ENCODE peak calls at places on chromosomes 16 and 17, in nine cellular contexts. G is aorta, M is AG04450, V is psoas muscle, A is tibial artery, Z is A673, F is fibroblast of lung, H is left lung, C is body of pancreas. E is an unnamed sample. For H3K9me3, the result is how much of the 10 kb centered on the place peaks cover.

GRCh38 chr16:20504418-20504817 is 53.1 kb downstream of the ACSM2A start:
- DNase-seq in G (no peak), M (no peak), V (no peak), A (no peak), Z (no peak), F (no peak), H (peak), C (no peak), E (peak)

GRCh38 chr17:59838196-59838911 is 54.4 kb downstream of the TUBD1 start:
- DNase-seq in G (no peak), M (no peak), V (no peak), A (no peak), Z (peak), F (peak), H (no peak), C (peak), E (no peak)

GRCh38 chr17:67642488-67642887 is 75.2 kb upstream of the NOL11 start:
- DNase-seq in G (no peak), M (no peak), V (no peak), A (no peak), Z (no peak), F (no peak), H (no peak), C (no peak), E (no peak)

GRCh38 chr17:57403241-57403640 is 146.9 kb downstream of the MSI2 start:
- DNase-seq in G (no peak), M (no peak), V (no peak), A (no peak), Z (no peak), F (no peak), H (no peak), C (no peak), E (no peak)

GRCh38 chr17:53719229-53719628 is 103.5 kb upstream of the KIF2B start:
- DNase-seq in G (no peak), M (no peak), V (no peak), A (no peak), Z (no peak), F (no peak), H (no peak), C (no peak), E (no peak)

GRCh38 chr17:79914813-79915740 is 75.8 kb upstream of the CBX4 start:
- DNase-seq in G (no peak), M (no peak), V (peak), A (no peak), Z (no peak), F (no peak), H (peak), C (no peak), E (no peak)

GRCh38 chr17:13154403-13154802 is 136.6 kb upstream of the ELAC2 start:
- DNase-seq in G (no peak), M (no peak), V (no peak), A (no peak), Z (no peak), F (no peak), H (no peak), C (no peak), E (no peak)

GRCh38 chr17:82909322-82909904 is 69.6 kb upstream of the ZNF750 start:
- DNase-seq in G (peak), M (no peak), V (no peak), A (no peak), Z (no peak), F (no peak), H (peak), C (peak), E (no peak)

GRCh38 chr16:55515110-55515509 is 6.2 kb downstream of the LPCAT2 start:
- DNase-seq in G (no peak), M (no peak), V (no peak), A (no peak), Z (no peak), F (no peak), H (no peak), C (no peak), E (no peak)

GRCh38 chr16:27432600-27432957 is 30.6 kb downstream of the IL21R start:
- DNase-seq in G (no peak), M (peak), V (no peak), A (no peak), Z (no peak), F (peak), H (no peak), C (no peak), E (peak)

GRCh38 chr17:42928714-42929496 is 28.3 kb downstream of the G6PC1 start:
- DNase-seq in G (peak), M (peak), V (peak), A (peak), Z (peak), F (peak), H (no peak), C (peak), E (peak)

GRCh38 chr16:53323924-53324323 is 110.3 kb upstream of the RBL2 start:
- DNase-seq in G (no peak), M (no peak), V (no peak), A (no peak), Z (no peak), F (no peak), H (no peak), C (no peak), E (no peak)

GRCh38 chr16:28884045-28884444 is 5.8 kb downstream of the ATP2A1 start:
- DNase-seq in G (no peak), M (no peak), V (no peak), A (no peak), Z (no peak), F (no peak), H (no peak), C (no peak), E (no peak)

GRCh38 chr17:9212376-9213310 is 191.3 kb downstream of the NTN1 start:
- DNase-seq in G (no peak), M (no peak), V (no peak), A (no peak), Z (no peak), F (no peak), H (peak), C (no peak), E (no peak)

GRCh38 chr17:43713494-43714162 is 45.0 kb downstream of the SOST start:
- DNase-seq in G (no peak), M (no peak), V (peak), A (no peak), Z (no peak), F (no peak), H (peak), C (peak), E (no peak)

GRCh38 chr16:8108991-8109509 is 481.3 kb downstream of the TMEM114 start:
- DNase-seq in G (no peak), M (no peak), V (no peak), A (no peak), Z (no peak), F (no peak), H (no peak), C (no peak), E (no peak)

GRCh38 chr17:61409301-61410099 is 9.9 kb downstream of the TBX2 start:
- DNase-seq in G (peak), M (no peak), V (peak), A (peak), Z (peak), F (peak), H (peak), C (peak), E (no peak)

GRCh38 chr17:35795007-35795870 is at the start of gene MMP28:
- DNase-seq in G (no peak), M (no peak), V (peak), A (no peak), Z (no peak), F (no peak), H (peak), C (peak), E (peak)

GRCh38 chr16:9946022-9946720 is 236.1 kb downstream of the GRIN2A start:
- DNase-seq in G (no peak), M (no peak), V (no peak), A (no peak), Z (no peak), F (no peak), H (no peak), C (no peak), E (no peak)

GRCh38 chr16:85679870-85680269 is 8.9 kb downstream of the GINS2 start:
- DNase-seq in G (no peak), M (no peak), V (no peak), A (no peak), Z (no peak), F (no peak), H (no peak), C (no peak), E (no peak)

GRCh38 chr17:146983-147761 is 9.8 kb downstream of the SCGB1C2 start:
- DNase-seq in G (peak), M (no peak), V (peak), A (no peak), Z (no peak), F (no peak), H (peak), C (peak), E (no peak)

GRCh38 chr17:15121426-15121825 is 143.7 kb downstream of the PMP22 start:
- DNase-seq in G (no peak), M (no peak), V (no peak), A (no peak), Z (no peak), F (peak), H (no peak), C (no peak), E (no peak)

GRCh38 chr17:31494259-31495048 is 103.0 kb downstream of the RAB11FIP4 start:
- DNase-seq in G (no peak), M (no peak), V (no peak), A (no peak), Z (no peak), F (no peak), H (no peak), C (peak), E (no peak)

GRCh38 chr17:10109146-10109545 is 89.3 kb downstream of the GAS7 start:
- DNase-seq in G (no peak), M (no peak), V (no peak), A (no peak), Z (no peak), F (no peak), H (no peak), C (no peak), E (no peak)

GRCh38 chr17:3903051-3903825 is 10.4 kb upstream of the CAMKK1 start:
- DNase-seq in G (no peak), M (no peak), V (no peak), A (no peak), Z (no peak), F (no peak), H (no peak), C (peak), E (no peak)

GRCh38 chr16:66776457-66776856 is 24.9 kb downstream of the TERB1 start:
- DNase-seq in G (no peak), M (no peak), V (no peak), A (no peak), Z (no peak), F (no peak), H (no peak), C (no peak), E (no peak)

GRCh38 chr17:75573540-75573957 is 14.1 kb upstream of the MYO15B start:
- DNase-seq in G (no peak), M (no peak), V (no peak), A (no peak), Z (no peak), F (no peak), H (no peak), C (no peak), E (no peak)

GRCh38 chr17:45729284-45729907 is 54.7 kb upstream of the CRHR1 start:
- DNase-seq in G (no peak), M (no peak), V (no peak), A (no peak), Z (no peak), F (no peak), H (no peak), C (no peak), E (no peak)

GRCh38 chr17:67868176-67868575 is 42.9 kb downstream of the BPTF start:
- DNase-seq in G (no peak), M (no peak), V (no peak), A (no peak), Z (no peak), F (no peak), H (no peak), C (no peak), E (no peak)

GRCh38 chr17:63997341-63998048 is 656 bp upstream of the PRR29 start:
- DNase-seq in G (peak), M (no peak), V (no peak), A (no peak), Z (no peak), F (no peak), H (no peak), C (no peak), E (no peak)

GRCh38 chr16:76943936-76944335 is 247.1 kb upstream of the MON1B start:
- DNase-seq in G (no peak), M (no peak), V (no peak), A (no peak), Z (peak), F (no peak), H (no peak), C (no peak), E (no peak)

GRCh38 chr16:16096161-16096857 is 127.0 kb downstream of the ABCC6 start:
- DNase-seq in G (peak), M (peak), V (peak), A (peak), Z (no peak), F (peak), H (no peak), C (peak), E (no peak)

GRCh38 chr16:19094542-19095365 is 19.0 kb upstream of the ITPRIPL2 start:
- DNase-seq in G (no peak), M (no peak), V (no peak), A (no peak), Z (no peak), F (peak), H (no peak), C (peak), E (no peak)

GRCh38 chr16:68309798-68310197 is 948 bp downstream of the SLC7A6OS start:
- DNase-seq in G (no peak), M (no peak), V (no peak), A (no peak), Z (no peak), F (no peak), H (no peak), C (no peak), E (no peak)

GRCh38 chr16:8751481-8752311 is 45.7 kb downstream of the TMEM186 start:
- DNase-seq in G (no peak), M (peak), V (no peak), A (no peak), Z (peak), F (peak), H (no peak), C (peak), E (no peak)

GRCh38 chr17:57927048-57927723 is 28.0 kb downstream of the CUEDC1 start:
- DNase-seq in G (peak), M (no peak), V (no peak), A (no peak), Z (peak), F (peak), H (no peak), C (peak), E (no peak)

DNA sequence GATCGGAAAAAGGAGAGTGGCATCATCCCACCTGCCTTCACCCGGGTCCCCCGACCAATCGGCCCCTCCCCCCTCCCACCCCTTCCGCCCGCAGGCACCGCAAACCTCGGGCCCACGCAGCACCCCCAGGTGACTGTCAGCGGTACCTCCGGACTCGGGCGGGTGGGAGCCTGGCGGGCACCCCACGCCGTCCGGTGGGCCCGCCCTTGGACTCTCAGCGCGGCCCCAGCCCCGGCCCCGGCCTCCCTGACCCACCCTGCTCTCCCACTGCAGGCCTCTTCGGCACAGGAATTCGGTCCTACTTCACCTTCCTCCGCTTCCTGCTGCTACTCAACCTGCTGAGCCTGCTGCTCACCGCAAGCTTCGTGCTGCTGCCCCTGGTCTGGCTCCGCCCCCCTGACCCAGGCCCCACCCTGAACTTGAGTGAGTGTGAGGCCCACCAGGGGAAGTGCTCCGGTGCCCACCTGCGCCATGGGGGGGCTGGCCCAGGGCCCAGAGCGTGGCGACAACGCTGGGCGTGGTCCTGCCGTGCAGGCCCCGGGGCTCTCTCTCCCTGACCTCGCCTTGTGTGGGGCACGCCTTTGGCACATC is 1.6 kb downstream of the TMC8 start:
- DNase-seq in G (peak), M (no peak), V (no peak), A (no peak), Z (no peak), F (no peak), H (peak), C (peak), E (no peak)
- H3K4me3 ChIP-seq in G (no peak), M (no peak), V (peak), A (peak), Z (peak), F (no peak), H (peak), C (no peak), E (peak)

DNA sequence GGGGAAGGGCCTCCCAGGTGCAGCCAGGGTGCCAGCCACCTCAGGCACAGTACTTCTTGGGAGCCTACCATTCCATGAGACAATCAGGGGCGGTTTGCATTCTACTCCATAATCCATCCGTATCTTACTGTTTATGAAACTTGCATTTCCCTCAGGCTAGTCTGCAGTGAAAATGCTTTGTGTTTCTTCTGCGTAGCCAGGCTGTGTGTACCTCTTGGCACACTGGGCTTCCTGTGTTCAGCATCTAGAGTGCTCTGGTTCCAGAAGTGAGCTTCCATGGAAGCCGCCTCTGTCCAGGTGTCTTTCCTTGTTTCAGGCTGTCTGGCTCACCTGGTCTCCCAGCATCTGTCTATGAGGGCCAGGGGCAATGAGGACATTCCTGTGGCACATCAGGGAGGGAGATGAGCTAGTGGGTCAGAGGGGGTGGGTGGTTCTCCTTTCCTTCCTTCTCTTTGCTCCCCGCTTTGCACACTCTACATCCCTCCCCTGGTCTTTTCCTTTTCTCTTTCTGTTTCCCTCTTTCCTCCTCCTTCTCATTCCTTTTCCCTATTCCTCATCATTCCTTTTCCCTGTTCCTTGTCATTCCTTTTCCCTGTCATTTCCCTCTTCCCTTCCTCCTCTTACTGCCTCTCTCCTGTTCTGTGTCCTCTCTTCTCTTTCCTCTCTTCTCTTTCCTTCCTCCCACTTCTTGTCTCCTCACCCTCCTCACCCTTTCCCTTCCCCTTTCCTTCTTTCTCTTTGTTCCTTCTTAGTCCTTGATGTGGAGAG is 386.5 kb downstream of the CPPED1 start:
- DNase-seq in G (no peak), M (no peak), V (no peak), A (no peak), Z (no peak), F (no peak), H (no peak), C (no peak), E (no peak)
- H3K9me3 ChIP-seq in G (under half), M (under half), V (under half), A (under half), Z (under half), F (under half), H (under half), C (under half), E (under half)

GRCh38 chr16:2008631-2009301 is 855 bp downstream of the ZNF598 start:
- DNase-seq in G (no peak), M (no peak), V (no peak), A (no peak), Z (peak), F (peak), H (peak), C (peak), E (no peak)

GRCh38 chr16:2006317-2006716 is 3.3 kb downstream of the ZNF598 start:
- DNase-seq in G (no peak), M (no peak), V (no peak), A (no peak), Z (no peak), F (no peak), H (no peak), C (no peak), E (no peak)

GRCh38 chr16:2005646-2006045 is 4.0 kb downstream of the ZNF598 start:
- DNase-seq in G (no peak), M (no peak), V (no peak), A (no peak), Z (peak), F (no peak), H (peak), C (no peak), E (no peak)

GRCh38 chr16:2008009-2008526 is 1.6 kb downstream of the ZNF598 start:
- DNase-seq in G (no peak), M (no peak), V (no peak), A (no peak), Z (no peak), F (peak), H (peak), C (peak), E (no peak)

DNA sequence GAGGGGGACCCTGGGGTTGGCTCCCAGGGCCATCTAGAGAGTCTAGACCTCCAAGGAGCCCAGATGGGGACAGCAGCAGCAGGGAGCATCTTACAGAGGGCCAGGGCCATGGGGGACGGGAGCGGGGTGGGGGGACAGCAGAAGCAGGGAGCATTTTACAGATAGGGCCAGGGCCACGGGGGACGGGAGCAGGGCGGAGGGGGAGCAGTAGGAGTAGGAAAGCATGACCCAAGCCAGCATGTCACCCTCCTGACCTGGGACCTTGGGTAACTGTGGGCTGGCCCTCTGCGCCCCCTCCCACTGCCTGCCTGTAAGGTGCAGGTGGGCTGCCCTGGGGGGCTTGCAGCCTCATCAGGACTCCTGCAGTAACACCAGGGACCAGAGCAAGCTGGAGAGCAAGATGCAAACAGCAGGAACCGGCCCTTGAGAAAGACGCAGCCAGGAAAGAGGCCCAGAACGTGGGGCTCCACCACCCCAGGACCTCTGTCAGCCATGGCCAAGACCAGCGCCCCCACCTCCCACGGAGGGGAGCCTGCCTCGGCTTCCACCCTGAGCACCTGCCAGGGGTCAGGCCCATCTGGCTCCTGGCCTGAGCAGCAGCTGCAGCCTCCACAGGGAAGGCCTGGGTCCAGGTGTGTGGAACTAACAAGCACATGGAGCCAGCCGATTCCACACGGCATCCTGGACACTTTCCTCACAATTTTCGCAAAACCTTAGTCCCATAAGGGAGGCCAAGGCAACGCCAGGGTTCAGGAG is 2.4 kb downstream of the ZNF598 start:
- DNase-seq in G (no peak), M (no peak), V (no peak), A (no peak), Z (no peak), F (no peak), H (peak), C (peak), E (no peak)
- H3K27ac ChIP-seq in G (no peak), M (no peak), V (peak), A (no peak), Z (peak), F (peak), H (no peak), C (peak), E (peak)

GRCh38 chr17:48722201-48722907 is at the start of gene PRAC1:
- DNase-seq in G (no peak), M (no peak), V (no peak), A (no peak), Z (peak), F (no peak), H (no peak), C (no peak), E (no peak)
- H3K4me3 ChIP-seq in G (no peak), M (no peak), V (no peak), A (no peak), Z (peak), F (no peak), H (no peak), C (no peak), E (peak)

E was measured in esophagus muscularis mucosa.